ENCODE peak calls at places on chromosomes 2 and 18, in seven cellular contexts. O, Y, I, A, V, B and F are unnamed samples. For H3K4me1, the result is how much of the 10 kb centered on the place peaks cover.

GRCh38 chr2:196745711-196746110 is 53.8 kb downstream of the GTF3C3 start:
- DNase-seq in B (no peak), I (no peak), Y (no peak), A (no peak), V (no peak), O (no peak), F (no peak)

GRCh38 chr2:15733867-15734765 is 142.4 kb downstream of the DDX1 start:
- DNase-seq in I (no peak), B (no peak), O (no peak), A (no peak), V (no peak), Y (peak), F (no peak)

GRCh38 chr18:74902170-74902465 is 304.4 kb downstream of the ZNF407 start:
- DNase-seq in O (no peak), V (no peak), I (no peak), A (no peak), Y (no peak), B (no peak), F (no peak)

GRCh38 chr2:231785413-231785812 is 832 bp upstream of the COPS7B start:
- DNase-seq in B (no peak), I (peak), O (no peak), V (no peak), Y (no peak), A (no peak), F (no peak)

GRCh38 chr2:47065343-47065742 is 89.8 kb downstream of the STPG4 start:
- DNase-seq in B (no peak), I (no peak), A (no peak), Y (no peak), V (no peak), O (no peak), F (no peak)

GRCh38 chr18:7158201-7158600 is 40.6 kb upstream of the LAMA1 start:
- DNase-seq in Y (no peak), O (no peak), I (no peak), V (no peak), A (no peak), B (no peak), F (no peak)

GRCh38 chr2:27765621-27766286 is 5.8 kb upstream of the MRPL33 start:
- DNase-seq in V (peak), B (peak), I (no peak), Y (peak), A (no peak), O (peak), F (peak)

GRCh38 chr2:234147335-234147861 is 96.9 kb downstream of the SPP2 start:
- DNase-seq in V (no peak), B (no peak), I (no peak), A (no peak), O (no peak), Y (no peak), F (no peak)

GRCh38 chr2:205786976-205787375 is 104.7 kb downstream of the NRP2 start:
- DNase-seq in A (no peak), V (no peak), B (no peak), O (no peak), I (no peak), Y (no peak), F (no peak)

DNA sequence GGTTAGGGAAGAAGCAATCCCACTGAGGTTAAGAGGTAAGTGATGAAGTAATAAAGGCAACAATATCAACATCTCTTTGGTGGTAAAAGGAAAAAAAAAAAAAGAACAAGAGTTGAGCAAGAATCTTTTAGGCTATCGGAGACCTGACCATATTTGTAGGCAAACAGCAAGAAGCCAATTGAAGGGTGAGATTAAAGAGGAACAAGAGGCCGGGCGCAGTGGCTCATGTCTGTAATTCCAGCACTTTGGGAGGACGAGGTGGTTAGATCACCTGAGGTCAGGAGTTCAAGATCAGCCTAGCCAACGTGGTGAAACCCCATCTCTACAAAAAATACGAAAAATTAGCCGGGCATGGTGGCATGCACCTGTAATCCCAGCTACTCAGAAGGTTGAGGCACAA is 11.3 kb downstream of the VPS54 start:
- DNase-seq in O (no peak), Y (no peak), V (no peak), A (no peak), B (no peak), I (no peak), F (no peak)
- TF ChIP-seq CTCF in O (no peak), Y (no peak), V (no peak), A (no peak), B (no peak), I (no peak), F (no peak)

GRCh38 chr2:189151897-189152296 is 27.7 kb downstream of the COL5A2 start:
- DNase-seq in Y (no peak), O (no peak), V (no peak), B (no peak), A (no peak), I (no peak), F (no peak)

GRCh38 chr2:189152476-189152875 is 27.1 kb downstream of the COL5A2 start:
- DNase-seq in Y (no peak), A (no peak), O (no peak), I (no peak), V (peak), B (no peak), F (no peak)

GRCh38 chr2:189155795-189156194 is 23.8 kb downstream of the COL5A2 start:
- DNase-seq in B (no peak), A (no peak), Y (no peak), V (no peak), I (no peak), O (no peak), F (no peak)

GRCh38 chr2:189149981-189150380 is 29.6 kb downstream of the COL5A2 start:
- DNase-seq in B (no peak), I (no peak), V (no peak), A (no peak), O (no peak), Y (no peak), F (no peak)

DNA sequence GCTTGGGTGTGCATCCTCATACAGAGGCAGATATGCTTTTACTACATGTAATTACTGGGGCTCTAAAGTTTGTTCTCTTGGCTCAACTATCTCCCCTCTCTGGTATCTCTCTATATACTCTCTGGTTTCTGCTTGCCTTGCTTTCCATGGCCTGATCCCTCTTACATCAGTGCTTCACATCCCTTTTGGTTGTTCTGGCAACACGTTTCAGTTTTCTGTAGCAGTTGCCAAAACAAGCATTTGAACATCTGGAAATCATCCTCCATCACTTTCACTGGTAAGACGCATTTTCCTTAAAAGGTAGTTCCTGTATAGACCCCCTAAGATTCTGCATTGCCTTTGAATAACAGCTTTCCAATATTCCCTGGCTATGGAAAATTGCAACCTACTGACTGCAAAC is 26.0 kb downstream of the COL5A2 start:
- DNase-seq in V (no peak), Y (no peak), A (no peak), O (no peak), I (no peak), B (no peak), F (no peak)
- H3K4me1 ChIP-seq in V (under half), Y (under half), A (half or more), O (under half), I (under half), B (under half), F (under half)

GRCh38 chr2:218396688-218397501 is 2.8 kb upstream of the CTDSP1 start:
- DNase-seq in O (peak), A (peak), Y (peak), B (peak), I (no peak), V (peak), F (peak)
- TF ChIP-seq POLR2A in O (no peak), A (no peak), Y (no peak), B (no peak), I (no peak), V (no peak), F (no peak)

GRCh38 chr2:56077352-56077915 is 106.4 kb upstream of the CCDC85A start:
- DNase-seq in I (no peak), B (no peak), O (peak), A (no peak), Y (no peak), V (no peak), F (no peak)
- TF ChIP-seq CTCF in I (peak), B (no peak), O (peak), A (no peak), Y (peak), V (no peak), F (peak)